ENCODE peak calls at places on chromosomes 5 and 9, in six cellular contexts. One of them, this sample, is unnamed. For H3K4me1, the result is how much of the 10 kb centered on the place peaks cover.

GRCh38 chr5:76074487-76074886 is 8.7 kb upstream of the SV2C start:
- DNase-seq in fibroblast of lung: no peak
- DNase-seq in NT2/D1: no peak
- DNase-seq in colonic mucosa: peak
- DNase-seq in K562: no peak
- DNase-seq in HCT116: no peak
- DNase-seq in this sample: peak

GRCh38 chr5:178781936-178782335 is 51.5 kb upstream of the ZNF354A start:
- DNase-seq in K562: no peak
- DNase-seq in HCT116: no peak
- DNase-seq in colonic mucosa: no peak
- DNase-seq in NT2/D1: no peak
- DNase-seq in fibroblast of lung: no peak
- DNase-seq in this sample: no peak

GRCh38 chr5:101838329-101838964 is 457.6 kb downstream of the SLCO4C1 start:
- DNase-seq in NT2/D1: no peak
- DNase-seq in HCT116: no peak
- DNase-seq in fibroblast of lung: peak
- DNase-seq in K562: no peak
- DNase-seq in colonic mucosa: no peak
- DNase-seq in this sample: no peak

GRCh38 chr5:18487928-18488480 is 853.7 kb downstream of the TAF11L14 start:
- DNase-seq in K562: no peak
- DNase-seq in fibroblast of lung: no peak
- DNase-seq in NT2/D1: no peak
- DNase-seq in HCT116: no peak
- DNase-seq in colonic mucosa: no peak
- DNase-seq in this sample: peak

GRCh38 chr9:93450817-93451761 is at the start of gene FAM120A:
- DNase-seq in fibroblast of lung: peak
- DNase-seq in HCT116: peak
- DNase-seq in K562: peak
- DNase-seq in NT2/D1: no peak
- DNase-seq in colonic mucosa: peak
- DNase-seq in this sample: peak

GRCh38 chr9:5714501-5715401 is 85.8 kb downstream of the RIC1 start:
- DNase-seq in HCT116: peak
- DNase-seq in colonic mucosa: no peak
- DNase-seq in NT2/D1: no peak
- DNase-seq in fibroblast of lung: peak
- DNase-seq in K562: no peak
- DNase-seq in this sample: peak

GRCh38 chr9:92180669-92181181 is 65.5 kb upstream of the SPTLC1 start:
- DNase-seq in HCT116: no peak
- DNase-seq in fibroblast of lung: peak
- DNase-seq in colonic mucosa: no peak
- DNase-seq in NT2/D1: no peak
- DNase-seq in K562: peak
- DNase-seq in this sample: peak

GRCh38 chr9:119526703-119527102 is 157.5 kb upstream of the BRINP1 start:
- DNase-seq in fibroblast of lung: no peak
- DNase-seq in K562: no peak
- DNase-seq in HCT116: no peak
- DNase-seq in NT2/D1: no peak
- DNase-seq in colonic mucosa: no peak
- DNase-seq in this sample: no peak

GRCh38 chr5:110757118-110757729 is 18.4 kb downstream of the SLC25A46 start:
- DNase-seq in colonic mucosa: peak
- DNase-seq in fibroblast of lung: peak
- DNase-seq in HCT116: peak
- DNase-seq in NT2/D1: peak
- DNase-seq in K562: peak
- DNase-seq in this sample: peak

GRCh38 chr9:114413909-114414308 is 26.1 kb upstream of the AKNA start:
- DNase-seq in fibroblast of lung: peak
- DNase-seq in K562: no peak
- DNase-seq in NT2/D1: peak
- DNase-seq in HCT116: no peak
- DNase-seq in colonic mucosa: no peak
- DNase-seq in this sample: no peak

GRCh38 chr9:114504341-114505186 is 709 bp downstream of the WHRN start:
- DNase-seq in K562: peak
- DNase-seq in HCT116: peak
- DNase-seq in fibroblast of lung: peak
- DNase-seq in colonic mucosa: peak
- DNase-seq in NT2/D1: no peak
- DNase-seq in this sample: peak

GRCh38 chr5:43616535-43616934 is 13.6 kb downstream of the NNT start:
- DNase-seq in HCT116: no peak
- DNase-seq in colonic mucosa: no peak
- DNase-seq in fibroblast of lung: peak
- DNase-seq in NT2/D1: no peak
- DNase-seq in K562: no peak
- DNase-seq in this sample: peak

GRCh38 chr9:136826703-136827582 is 15.3 kb upstream of the AJM1 start:
- DNase-seq in K562: no peak
- DNase-seq in fibroblast of lung: no peak
- DNase-seq in HCT116: no peak
- DNase-seq in colonic mucosa: no peak
- DNase-seq in NT2/D1: no peak
- DNase-seq in this sample: no peak

GRCh38 chr9:85528607-85529006 is 213.1 kb downstream of the AGTPBP1 start:
- DNase-seq in NT2/D1: no peak
- DNase-seq in fibroblast of lung: no peak
- DNase-seq in K562: no peak
- DNase-seq in HCT116: no peak
- DNase-seq in colonic mucosa: no peak
- DNase-seq in this sample: no peak

GRCh38 chr5:84383816-84384603 is 670 bp downstream of the EDIL3 start:
- DNase-seq in NT2/D1: peak
- DNase-seq in K562: no peak
- DNase-seq in HCT116: no peak
- DNase-seq in colonic mucosa: peak
- DNase-seq in fibroblast of lung: peak
- DNase-seq in this sample: peak

GRCh38 chr9:137454145-137454505 is 5.0 kb downstream of the NSMF start:
- DNase-seq in colonic mucosa: peak
- DNase-seq in HCT116: no peak
- DNase-seq in NT2/D1: no peak
- DNase-seq in K562: peak
- DNase-seq in fibroblast of lung: no peak
- DNase-seq in this sample: peak

GRCh38 chr9:83355024-83355444 is 183.2 kb downstream of the FRMD3 start:
- DNase-seq in NT2/D1: no peak
- DNase-seq in fibroblast of lung: peak
- DNase-seq in K562: no peak
- DNase-seq in HCT116: no peak
- DNase-seq in colonic mucosa: no peak
- DNase-seq in this sample: peak

GRCh38 chr9:38144421-38144820 is 75.4 kb upstream of the SHB start:
- DNase-seq in K562: no peak
- DNase-seq in fibroblast of lung: no peak
- DNase-seq in NT2/D1: no peak
- DNase-seq in HCT116: no peak
- DNase-seq in colonic mucosa: no peak
- DNase-seq in this sample: peak

GRCh38 chr5:115842952-115843351 is 1.2 kb downstream of the AP3S1 start:
- DNase-seq in fibroblast of lung: no peak
- DNase-seq in NT2/D1: no peak
- DNase-seq in colonic mucosa: no peak
- DNase-seq in K562: no peak
- DNase-seq in HCT116: no peak
- DNase-seq in this sample: no peak

GRCh38 chr5:15452780-15453179 is 47.2 kb upstream of the FBXL7 start:
- DNase-seq in HCT116: no peak
- DNase-seq in colonic mucosa: no peak
- DNase-seq in fibroblast of lung: no peak
- DNase-seq in K562: no peak
- DNase-seq in NT2/D1: no peak
- DNase-seq in this sample: no peak

GRCh38 chr5:175867587-175868347 is 3.6 kb upstream of the CPLX2 start:
- DNase-seq in fibroblast of lung: no peak
- DNase-seq in NT2/D1: no peak
- DNase-seq in colonic mucosa: peak
- DNase-seq in K562: peak
- DNase-seq in HCT116: peak
- DNase-seq in this sample: peak

GRCh38 chr5:42494414-42494813 is 71.2 kb downstream of the GHR start:
- DNase-seq in NT2/D1: no peak
- DNase-seq in colonic mucosa: no peak
- DNase-seq in fibroblast of lung: no peak
- DNase-seq in K562: no peak
- DNase-seq in HCT116: no peak
- DNase-seq in this sample: no peak

GRCh38 chr9:120043448-120043847 is 536.5 kb downstream of the CDK5RAP2 start:
- DNase-seq in HCT116: no peak
- DNase-seq in NT2/D1: no peak
- DNase-seq in colonic mucosa: no peak
- DNase-seq in fibroblast of lung: no peak
- DNase-seq in K562: no peak
- DNase-seq in this sample: no peak

GRCh38 chr9:105432247-105432857 is 15.5 kb upstream of the FSD1L start:
- DNase-seq in colonic mucosa: no peak
- DNase-seq in NT2/D1: no peak
- DNase-seq in HCT116: no peak
- DNase-seq in fibroblast of lung: no peak
- DNase-seq in K562: no peak
- DNase-seq in this sample: no peak

GRCh38 chr9:105436753-105437152 is 11.1 kb upstream of the FSD1L start:
- DNase-seq in fibroblast of lung: no peak
- DNase-seq in HCT116: no peak
- DNase-seq in K562: no peak
- DNase-seq in colonic mucosa: no peak
- DNase-seq in NT2/D1: no peak
- DNase-seq in this sample: no peak

GRCh38 chr9:105438136-105438839 is 9.5 kb upstream of the FSD1L start:
- DNase-seq in HCT116: no peak
- DNase-seq in fibroblast of lung: peak
- DNase-seq in NT2/D1: no peak
- DNase-seq in colonic mucosa: no peak
- DNase-seq in K562: no peak
- DNase-seq in this sample: no peak

GRCh38 chr9:105437704-105438103 is 10.1 kb upstream of the FSD1L start:
- DNase-seq in NT2/D1: no peak
- DNase-seq in HCT116: no peak
- DNase-seq in colonic mucosa: no peak
- DNase-seq in K562: no peak
- DNase-seq in fibroblast of lung: no peak
- DNase-seq in this sample: no peak

GRCh38 chr9:105435453-105435852 is 12.4 kb upstream of the FSD1L start:
- DNase-seq in HCT116: no peak
- DNase-seq in fibroblast of lung: no peak
- DNase-seq in colonic mucosa: no peak
- DNase-seq in NT2/D1: no peak
- DNase-seq in K562: no peak
- DNase-seq in this sample: no peak
- H3K4me3 ChIP-seq in HCT116: no peak
- H3K4me3 ChIP-seq in fibroblast of lung: no peak
- H3K4me3 ChIP-seq in colonic mucosa: no peak
- H3K4me3 ChIP-seq in NT2/D1: no peak
- H3K4me3 ChIP-seq in K562: no peak
- H3K4me3 ChIP-seq in this sample: no peak

GRCh38 chr5:180810210-180811011 is 7.8 kb upstream of the MGAT1 start:
- DNase-seq in HCT116: peak
- DNase-seq in fibroblast of lung: peak
- DNase-seq in K562: peak
- DNase-seq in NT2/D1: no peak
- DNase-seq in colonic mucosa: peak
- DNase-seq in this sample: peak
- H3K4me1 ChIP-seq in HCT116: under half
- H3K4me1 ChIP-seq in fibroblast of lung: under half
- H3K4me1 ChIP-seq in K562: under half
- H3K4me1 ChIP-seq in NT2/D1: under half
- H3K4me1 ChIP-seq in colonic mucosa: under half
- H3K4me1 ChIP-seq in this sample: under half

DNA sequence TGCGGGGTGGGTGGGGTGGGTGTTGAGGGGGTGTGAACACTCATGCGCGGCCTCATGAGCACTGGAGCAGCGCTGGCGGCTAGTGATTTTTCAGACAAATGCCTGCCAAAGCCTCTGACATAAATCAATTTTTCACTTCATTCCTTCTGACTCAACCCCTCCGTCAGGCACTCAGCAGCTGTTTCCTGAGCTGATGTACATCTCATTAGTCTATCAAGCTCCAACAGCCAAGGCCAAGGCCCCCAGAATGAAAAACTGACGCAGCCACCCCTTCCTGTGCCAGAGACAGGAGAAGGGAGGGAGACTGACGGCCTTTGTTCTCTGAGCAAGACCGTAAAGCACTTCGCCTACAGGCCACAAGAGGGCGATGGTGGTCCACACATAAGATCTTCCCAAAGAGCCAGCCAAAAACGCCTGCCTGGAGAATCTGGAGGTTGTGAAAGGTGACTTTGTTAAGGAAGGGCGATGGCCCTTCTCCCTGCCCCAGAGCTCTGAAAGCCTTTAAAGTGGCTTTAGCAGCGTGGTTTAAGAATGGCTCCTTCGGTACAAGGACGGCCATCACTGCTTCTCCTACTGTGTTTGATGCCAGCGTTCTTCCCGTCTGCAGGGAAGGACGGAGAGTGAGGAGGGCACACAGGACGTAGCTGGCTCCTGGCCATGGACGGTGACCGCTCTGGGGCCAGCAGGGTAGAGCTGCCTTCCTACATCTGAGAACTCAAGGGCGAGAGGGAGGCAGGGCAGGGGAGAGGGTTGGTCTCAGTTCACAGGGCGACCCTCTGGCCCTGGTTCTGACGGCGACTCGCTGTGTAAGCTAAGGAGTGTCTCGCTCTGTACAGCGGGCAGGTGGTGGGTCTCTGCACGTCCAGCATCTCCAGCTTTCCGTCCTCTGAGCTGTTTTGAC is 37.1 kb downstream of the ALG2 start:
- DNase-seq in HCT116: peak
- DNase-seq in NT2/D1: peak
- DNase-seq in colonic mucosa: peak
- DNase-seq in K562: peak
- DNase-seq in fibroblast of lung: peak
- DNase-seq in this sample: peak
- H3K4me3 ChIP-seq in HCT116: no peak
- H3K4me3 ChIP-seq in NT2/D1: no peak
- H3K4me3 ChIP-seq in colonic mucosa: peak
- H3K4me3 ChIP-seq in K562: no peak
- H3K4me3 ChIP-seq in fibroblast of lung: peak
- H3K4me3 ChIP-seq in this sample: no peak

DNA sequence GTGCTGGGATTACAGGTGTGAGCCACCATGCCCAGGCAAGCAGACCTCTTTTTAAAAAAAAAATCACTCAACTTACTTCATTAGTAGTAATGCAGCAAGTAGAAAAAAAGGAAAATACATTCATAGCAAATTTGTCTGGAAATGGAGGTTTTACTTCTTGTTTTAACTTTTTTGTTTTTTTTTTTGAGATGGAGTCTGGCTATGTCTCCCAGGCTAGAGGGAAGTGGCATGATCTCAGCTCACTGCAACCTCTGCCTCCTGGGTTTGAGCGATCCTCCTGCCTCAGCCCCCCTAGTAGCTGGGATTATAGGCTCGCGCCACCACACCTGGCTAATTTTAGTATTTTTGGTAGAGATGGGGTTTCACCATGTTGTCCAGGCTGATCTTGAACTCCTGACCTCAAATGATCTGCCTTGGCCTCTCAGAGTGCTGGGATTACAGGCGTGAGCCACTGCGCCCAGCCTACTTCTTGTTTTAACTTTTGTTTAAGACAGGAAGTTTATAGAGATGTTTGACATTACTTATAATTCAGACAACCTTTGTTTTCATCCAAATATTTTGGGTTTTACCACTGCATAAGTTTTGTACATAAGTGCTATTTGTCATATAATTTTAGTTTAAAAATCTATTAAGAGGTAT is 26.5 kb downstream of the UBE2R2 start:
- DNase-seq in K562: no peak
- DNase-seq in NT2/D1: no peak
- DNase-seq in HCT116: no peak
- DNase-seq in colonic mucosa: no peak
- DNase-seq in fibroblast of lung: no peak
- DNase-seq in this sample: no peak
- H3K4me1 ChIP-seq in K562: under half
- H3K4me1 ChIP-seq in NT2/D1: under half
- H3K4me1 ChIP-seq in HCT116: under half
- H3K4me1 ChIP-seq in colonic mucosa: under half
- H3K4me1 ChIP-seq in fibroblast of lung: under half
- H3K4me1 ChIP-seq in this sample: under half